ENCODE peak calls at places on chromosome 14, in six cellular contexts. I is NCI-H2081; R is activated gamma-delta T cell treated with Interleukin-2 at 50 U/mL for 16 hours; K is stimulated activated CD4-positive, alpha-beta T cell treated with anti-CD3 and anti-CD28 coated beads, Interleukin-4, amount 100 ng/mL, for 48 hours; Z is fibroblast of pulmonary artery; V is GM12892. W is an unnamed sample.

GRCh38 chr14:53430870-53431269 is 277.7 kb upstream of the DDHD1 start:
- DNase-seq in I (no peak), R (no peak), K (no peak), Z (no peak), V (no peak), W (no peak)

GRCh38 chr14:95264271-95264973 is 55.3 kb downstream of the CLMN start:
- DNase-seq in I (no peak), R (no peak), K (no peak), Z (no peak), V (no peak), W (no peak)

GRCh38 chr14:68789798-68790655 is 2.8 kb downstream of the ZFP36L1 start:
- DNase-seq in I (no peak), R (peak; percentile 15), K (no peak), Z (peak; percentile 53), V (no peak), W (no peak)

GRCh38 chr14:71225108-71225507 is 317.8 kb downstream of the PCNX1 start:
- DNase-seq in I (no peak), R (no peak), K (no peak), Z (peak; percentile 50), V (no peak), W (no peak)

GRCh38 chr14:36047912-36048311 is 128.6 kb downstream of the PTCSC3 start:
- DNase-seq in I (no peak), R (no peak), K (no peak), Z (no peak), V (no peak), W (no peak)

GRCh38 chr14:104843442-104844305 is 21.4 kb upstream of the CEP170B start:
- DNase-seq in I (no peak), R (no peak), K (no peak), Z (no peak), V (no peak), W (no peak)

GRCh38 chr14:90743826-90744225 is 72.4 kb downstream of the TTC7B start:
- DNase-seq in I (no peak), R (no peak), K (no peak), Z (no peak), V (no peak), W (no peak)

GRCh38 chr14:79809849-79810612 is 401.3 kb downstream of the DIO2 start:
- DNase-seq in I (peak; percentile 11), R (no peak), K (no peak), Z (peak; percentile 25), V (no peak), W (peak; percentile 42)

GRCh38 chr14:60723218-60724079 is 702 bp downstream of the SIX4 start:
- DNase-seq in I (peak; percentile 44), R (peak; percentile 13), K (no peak), Z (peak; percentile 55), V (peak; percentile 39), W (peak; percentile 39)

GRCh38 chr14:99349721-99350495 is 77.9 kb upstream of the BCL11B start:
- DNase-seq in I (no peak), R (no peak), K (no peak), Z (no peak), V (no peak), W (no peak)

GRCh38 chr14:99675381-99675835 is 8.7 kb upstream of the CYP46A1 start:
- DNase-seq in I (no peak), R (no peak), K (no peak), Z (no peak), V (no peak), W (no peak)

GRCh38 chr14:75514673-75515630 is 7.3 kb upstream of the BATF start:
- DNase-seq in I (no peak), R (peak; percentile 46), K (no peak), Z (no peak), V (no peak), W (peak; percentile 35)

GRCh38 chr14:36660736-36661505 is 739 bp upstream of the PAX9 start:
- DNase-seq in I (peak; percentile 74), R (no peak), K (no peak), Z (no peak), V (no peak), W (no peak)

GRCh38 chr14:54207075-54207474 is 189.7 kb upstream of the CDKN3 start:
- DNase-seq in I (no peak), R (no peak), K (no peak), Z (no peak), V (no peak), W (no peak)

GRCh38 chr14:74085047-74085637 is 386 bp downstream of the LIN52 start:
- DNase-seq in I (peak; percentile 30), R (no peak), K (peak; percentile 30), Z (peak; percentile 18), V (peak; percentile 7), W (peak; percentile 35)

GRCh38 chr14:32559595-32559994 is 230.5 kb downstream of the AKAP6 start:
- DNase-seq in I (no peak), R (no peak), K (no peak), Z (peak; percentile 46), V (no peak), W (no peak)

GRCh38 chr14:72903707-72904106 is 9.8 kb upstream of the DPF3 start:
- DNase-seq in I (no peak), R (no peak), K (no peak), Z (no peak), V (no peak), W (no peak)

GRCh38 chr14:96098309-96098998 is 59.3 kb downstream of the C14orf132 start:
- DNase-seq in I (peak; percentile 81), R (no peak), K (no peak), Z (peak; percentile 72), V (no peak), W (no peak)

GRCh38 chr14:61992139-61992538 is 229.9 kb downstream of the SNAPC1 start:
- DNase-seq in I (no peak), R (no peak), K (no peak), Z (no peak), V (no peak), W (no peak)

GRCh38 chr14:63986789-63987533 is 134.2 kb downstream of the SYNE2 start:
- DNase-seq in I (no peak), R (no peak), K (no peak), Z (peak; percentile 92), V (no peak), W (no peak)

GRCh38 chr14:24674204-24674970 is 40.4 kb upstream of the GZMB start:
- DNase-seq in I (no peak), R (peak; percentile 44), K (no peak), Z (no peak), V (no peak), W (peak; percentile 27)

GRCh38 chr14:77580964-77581505 is 35.4 kb downstream of the SPTLC2 start:
- DNase-seq in I (peak; percentile 51), R (no peak), K (no peak), Z (peak; percentile 53), V (peak; percentile 25), W (peak; percentile 8)

GRCh38 chr14:32985881-32986280 is 47.2 kb downstream of the NPAS3 start:
- DNase-seq in I (no peak), R (no peak), K (no peak), Z (no peak), V (no peak), W (no peak)

GRCh38 chr14:83463500-83464098 is 1929.9 kb upstream of the SEL1L start:
- DNase-seq in I (peak; percentile 57), R (no peak), K (no peak), Z (peak; percentile 77), V (no peak), W (peak; percentile 63)

GRCh38 chr14:99763527-99764221 is 29.5 kb upstream of the EML1 start:
- DNase-seq in I (no peak), R (no peak), K (no peak), Z (no peak), V (no peak), W (no peak)

GRCh38 chr14:68249534-68250517 is 430.2 kb downstream of the RAD51B start:
- DNase-seq in I (no peak), R (no peak), K (no peak), Z (peak; percentile 69), V (no peak), W (no peak)

GRCh38 chr14:104442107-104442551 is 137.4 kb upstream of the C14orf180 start:
- DNase-seq in I (no peak), R (no peak), K (no peak), Z (no peak), V (no peak), W (no peak)

GRCh38 chr14:99822166-99822527 is 28.9 kb downstream of the EML1 start:
- DNase-seq in I (no peak), R (no peak), K (no peak), Z (no peak), V (no peak), W (no peak)

GRCh38 chr14:37590096-37590809 is 4.8 kb downstream of the FOXA1 start:
- DNase-seq in I (peak; percentile 27), R (no peak), K (no peak), Z (no peak), V (no peak), W (no peak)

GRCh38 chr14:76956253-76957090 is 72.0 kb downstream of the IRF2BPL start:
- DNase-seq in I (peak; percentile 93), R (peak; percentile 80), K (peak; percentile 83), Z (peak; percentile 95), V (no peak), W (peak; percentile 96)

GRCh38 chr14:65462411-65462810 is 49.9 kb downstream of the FUT8 start:
- DNase-seq in I (no peak), R (no peak), K (no peak), Z (peak; percentile 17), V (no peak), W (no peak)

GRCh38 chr14:65686761-65687160 is 274.2 kb downstream of the FUT8 start:
- DNase-seq in I (no peak), R (no peak), K (no peak), Z (peak; percentile 7), V (no peak), W (no peak)

GRCh38 chr14:59306775-59307174 is 118.3 kb downstream of the DAAM1 start:
- DNase-seq in I (no peak), R (no peak), K (no peak), Z (peak; percentile 86), V (no peak), W (no peak)